ENCODE peak calls at places on chromosomes 3 and 15, in four cellular contexts. N is Peyer's patch, S is bronchial epithelial cell, R is GM13977. B is an unnamed sample.
A peak's percentile ranks its signal among the peaks of the same experiment; 100 is the strongest.

GRCh38 chr3:25461946-25462345 is 33.9 kb downstream of the RARB start:
- DNase-seq in S (peak; percentile 83), R (no peak), N (no peak), B (no peak)

GRCh38 chr3:148757238-148757930 is 59.7 kb downstream of the AGTR1 start:
- DNase-seq in R (no peak), N (no peak), S (peak; percentile 28), B (no peak)

GRCh38 chr3:18119866-18120265 is 305.3 kb downstream of the SATB1 start:
- DNase-seq in R (no peak), N (no peak), S (no peak), B (no peak)

GRCh38 chr3:195760345-195760983 is 39.7 kb downstream of the MUC20 start:
- DNase-seq in N (no peak), S (no peak), R (no peak), B (no peak)

GRCh38 chr3:150081084-150081483 is 110.4 kb upstream of the PFN2 start:
- DNase-seq in S (peak; percentile 89), R (no peak), N (no peak), B (no peak)

GRCh38 chr15:90553248-90553745 is 23.6 kb downstream of the CRTC3 start:
- DNase-seq in N (no peak), R (no peak), S (no peak), B (no peak)

GRCh38 chr3:139203752-139204151 is 140.1 kb upstream of the MRPS22 start:
- DNase-seq in S (no peak), R (no peak), N (no peak), B (no peak)

GRCh38 chr15:101306341-101307047 is 11.4 kb upstream of the SNRPA1 start:
- DNase-seq in R (no peak), N (no peak), S (no peak), B (peak; percentile 5)

GRCh38 chr3:25178627-25179026 is 249.4 kb upstream of the RARB start:
- DNase-seq in R (no peak), N (no peak), S (no peak), B (no peak)

GRCh38 chr15:75104804-75105557 is 81.6 kb downstream of the PPCDC start:
- DNase-seq in R (peak; percentile 70), N (peak; percentile 36), S (peak; percentile 99), B (no peak)

GRCh38 chr3:38029400-38030125 is at the start of gene PLCD1:
- DNase-seq in R (no peak), S (no peak), N (peak; percentile 29), B (no peak)

GRCh38 chr15:74613089-74613952 is 2.3 kb upstream of the CLK3 start:
- DNase-seq in N (no peak), R (no peak), S (no peak), B (no peak)

GRCh38 chr15:63048986-63049665 is 6.6 kb downstream of the TPM1 start:
- DNase-seq in R (peak; percentile 36), N (peak; percentile 42), S (peak; percentile 46), B (no peak)

GRCh38 chr3:8436667-8437287 is 64.8 kb upstream of the LMCD1 start:
- DNase-seq in S (no peak), N (no peak), R (no peak), B (no peak)

GRCh38 chr3:72408983-72409779 is 439.1 kb downstream of the SHQ1 start:
- DNase-seq in N (no peak), S (no peak), R (no peak), B (no peak)

GRCh38 chr15:72146221-72146620 is 28.0 kb downstream of the SENP8 start:
- DNase-seq in S (no peak), R (no peak), N (no peak), B (no peak)

GRCh38 chr15:101372960-101373525 is 78.0 kb upstream of the SNRPA1 start:
- DNase-seq in R (no peak), N (no peak), S (no peak), B (no peak)

GRCh38 chr15:71080705-71081104 is 34.6 kb upstream of the THSD4 start:
- DNase-seq in N (no peak), R (no peak), S (peak; percentile 95), B (no peak)

GRCh38 chr15:85543741-85544155 is 163.3 kb downstream of the AKAP13 start:
- DNase-seq in N (peak; percentile 70), S (no peak), R (no peak), B (no peak)

GRCh38 chr3:36840453-36840921 is 76.1 kb upstream of the DCLK3 start:
- DNase-seq in S (no peak), N (no peak), R (no peak), B (no peak)

GRCh38 chr15:94930945-94931344 is 699.6 kb downstream of the MCTP2 start:
- DNase-seq in R (no peak), N (no peak), S (peak; percentile 39), B (no peak)

GRCh38 chr3:52238193-52238760 is 681 bp downstream of the TWF2 start:
- DNase-seq in S (no peak), R (no peak), N (no peak), B (no peak)

GRCh38 chr15:90259524-90259923 is 5.9 kb upstream of the NGRN start:
- DNase-seq in N (no peak), S (no peak), R (peak; percentile 45), B (no peak)

GRCh38 chr3:42711491-42712343 is 9.1 kb upstream of the HHATL start:
- DNase-seq in S (no peak), R (no peak), N (no peak), B (peak; percentile 10)

GRCh38 chr3:141407043-141407442 is 38.7 kb downstream of the ZBTB38 start:
- DNase-seq in S (peak; percentile 92), N (no peak), R (no peak), B (no peak)

GRCh38 chr3:72969766-72970165 is 26.8 kb upstream of the PPP4R2 start:
- DNase-seq in R (no peak), S (no peak), N (no peak), B (no peak)

GRCh38 chr15:77599899-77600298 is 32.8 kb downstream of the LINGO1 start:
- DNase-seq in R (no peak), N (peak; percentile 22), S (peak; percentile 12), B (no peak)

GRCh38 chr3:150682819-150683218 is 20.9 kb downstream of the ERICH6 start:
- DNase-seq in R (no peak), N (no peak), S (no peak), B (no peak)

DNA sequence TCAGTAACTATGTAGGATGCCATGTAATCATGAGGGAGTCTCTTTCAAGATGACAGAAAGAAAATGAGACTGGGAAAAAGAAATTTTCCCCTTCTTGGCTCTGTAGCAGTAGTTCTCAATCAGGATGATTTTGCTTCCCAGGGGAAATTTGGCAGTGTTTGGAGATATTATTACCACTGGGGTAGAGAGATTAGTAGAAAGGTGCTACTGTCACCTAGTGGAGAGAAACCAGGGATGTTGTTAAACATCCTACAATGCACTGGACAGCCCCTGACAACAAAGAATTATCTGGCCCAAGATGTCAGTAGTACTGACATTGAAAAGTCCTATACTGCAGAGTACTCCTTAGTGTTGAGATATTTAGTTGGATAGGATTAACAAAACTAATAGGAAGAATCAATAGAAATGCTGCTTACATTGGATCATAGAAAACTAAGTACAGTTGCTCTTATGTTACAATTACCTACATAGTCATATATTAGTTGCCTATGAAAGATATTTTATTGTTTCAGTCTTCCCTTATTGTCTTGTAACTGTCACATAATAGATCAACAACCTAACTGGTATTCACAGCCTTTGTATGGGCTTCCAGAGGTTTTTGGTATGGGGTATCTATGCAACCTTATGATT is 433.3 kb downstream of the RAP2B start:
- DNase-seq in R (peak; percentile 7), S (peak; percentile 58), N (no peak), B (no peak)
- TF ChIP-seq CTCF in R (peak; percentile 39), S (peak; percentile 76), N (no peak), B (no peak)

GRCh38 chr3:11005686-11006256 is 13.2 kb downstream of the SLC6A1 start:
- DNase-seq in R (no peak), S (peak; percentile 86), N (no peak), B (no peak)

GRCh38 chr3:11010406-11011165 is 18.0 kb downstream of the SLC6A1 start:
- DNase-seq in N (no peak), R (no peak), S (no peak), B (no peak)

GRCh38 chr3:11009898-11010297 is 17.4 kb downstream of the SLC6A1 start:
- DNase-seq in S (no peak), N (no peak), R (no peak), B (no peak)

GRCh38 chr3:11006986-11007385 is 14.4 kb downstream of the SLC6A1 start:
- DNase-seq in S (no peak), N (no peak), R (no peak), B (no peak)

DNA sequence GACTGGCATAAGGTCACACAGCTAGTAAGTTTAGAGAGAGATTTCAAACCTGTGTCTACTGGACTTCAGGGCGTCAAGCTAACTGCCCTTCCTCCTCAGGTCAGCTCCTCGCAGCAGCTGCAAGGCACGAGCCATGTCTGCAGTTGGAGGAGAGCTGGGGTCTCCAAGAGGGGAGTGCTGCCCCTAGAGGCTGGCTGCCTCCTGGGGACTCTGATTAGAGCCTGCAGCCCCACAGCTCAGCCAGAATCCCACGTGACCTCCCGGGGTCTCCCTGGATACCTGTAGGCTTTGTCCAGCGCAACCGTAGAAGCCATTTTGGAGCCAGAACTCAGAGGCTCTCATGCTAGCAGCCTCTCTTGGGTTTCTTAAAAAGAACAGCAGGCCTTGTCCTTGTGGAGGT is 15.0 kb downstream of the SLC6A1 start:
- DNase-seq in R (no peak), S (no peak), N (no peak), B (no peak)
- TF ChIP-seq CTCF in R (no peak), S (no peak), N (no peak), B (no peak)

GRCh38 chr3:61087465-61087864 is 163.8 kb downstream of the FHIT start:
- DNase-seq in N (no peak), S (no peak), R (no peak), B (no peak)
- TF ChIP-seq CTCF in N (no peak), S (no peak), R (no peak), B (no peak)

GRCh38 chr3:12875857-12876451 is 34.6 kb upstream of the RPL32 start:
- DNase-seq in N (peak; percentile 18), S (no peak), R (no peak), B (no peak)
- TF ChIP-seq CTCF in N (no peak), S (peak; percentile 30), R (peak; percentile 49), B (no peak)

GRCh38 chr3:184230603-184231528 is 1.5 kb downstream of the VWA5B2 start:
- DNase-seq in R (peak; percentile 34), N (no peak), S (peak; percentile 32), B (no peak)

GRCh38 chr3:184227481-184227935 is 1.9 kb upstream of the VWA5B2 start:
- DNase-seq in N (peak; percentile 26), S (peak; percentile 33), R (peak; percentile 85), B (no peak)

GRCh38 chr3:184229424-184230080 is at the start of gene VWA5B2:
- DNase-seq in S (peak; percentile 8), N (peak; percentile 62), R (peak; percentile 97), B (peak; percentile 79)

GRCh38 chr3:184230081-184230602 is 757 bp downstream of the VWA5B2 start:
- DNase-seq in R (peak; percentile 69), S (no peak), N (no peak), B (peak; percentile 45)

DNA sequence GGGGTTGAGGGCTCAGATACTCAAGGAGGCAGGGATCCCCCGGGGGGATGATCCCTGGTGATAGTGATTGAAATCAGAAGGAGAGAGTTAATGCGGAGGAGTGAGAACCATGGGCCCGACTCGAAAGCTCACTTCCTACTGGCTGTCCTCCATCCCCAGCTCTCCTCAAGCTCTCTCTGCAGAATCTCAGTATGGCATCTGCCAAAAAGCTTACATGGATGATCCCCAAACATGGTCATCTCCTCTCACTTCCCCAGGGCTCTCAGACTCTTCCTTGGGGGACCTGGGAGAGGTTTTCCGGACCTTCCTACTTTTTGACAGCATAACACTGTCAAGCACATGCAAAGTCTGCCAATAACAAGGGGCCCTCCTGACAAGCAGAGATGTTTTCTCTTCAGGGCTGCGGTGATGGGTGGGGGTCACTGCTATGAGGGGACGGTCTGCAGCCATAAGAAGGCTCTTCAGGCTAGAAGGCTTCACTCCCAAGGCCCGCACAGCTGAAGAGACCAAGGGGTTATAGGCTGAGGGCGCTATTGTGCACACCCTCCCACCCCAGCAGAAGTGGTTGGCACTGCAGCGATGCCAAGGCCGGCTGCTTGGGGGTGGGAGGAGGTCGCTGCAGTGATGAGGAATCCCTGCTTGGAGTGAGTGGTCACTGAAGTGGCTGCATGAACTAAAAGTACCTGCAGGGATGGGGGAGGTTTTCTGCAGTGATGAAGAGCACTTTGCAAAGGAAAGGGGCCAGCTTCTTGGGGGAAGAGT is 828 bp upstream of the VWA5B2 start:
- DNase-seq in R (peak; percentile 31), N (no peak), S (no peak), B (no peak)
- TF ChIP-seq CTCF in R (no peak), N (no peak), S (no peak), B (no peak)